ENCODE peak calls at places on chromosomes 13 and 19, in nine cellular contexts. B is ovary; G is neuronal stem cell; Q is AG04450; D is uterus; W is CD4-positive, CD25-positive, alpha-beta regulatory T cell; A is K562; P is GM23248; E is CD8-positive, alpha-beta T cell. X is an unnamed sample.

GRCh38 chr19:35249848-35250711 is 1.3 kb downstream of the LSR start:
- DNase-seq in D (no peak), G (no peak), Q (no peak), P (no peak), A (no peak), W (no peak), B (peak; percentile 28), E (no peak), X (peak; percentile 69)

GRCh38 chr19:10430505-10431253 is 10.3 kb downstream of the PDE4A start:
- DNase-seq in W (no peak), A (peak; percentile 90), G (no peak), P (peak; percentile 81), D (peak; percentile 51), Q (no peak), E (no peak), B (no peak), X (peak; percentile 86)

GRCh38 chr13:29676535-29676934 is 81.0 kb upstream of the SLC7A1 start:
- DNase-seq in Q (no peak), E (no peak), P (peak; percentile 80), W (no peak), B (no peak), G (no peak), A (no peak), D (no peak), X (no peak)

GRCh38 chr13:44125943-44126469 is 246.3 kb downstream of the LACC1 start:
- DNase-seq in D (no peak), A (no peak), G (no peak), E (no peak), Q (peak; percentile 76), B (no peak), W (no peak), P (no peak), X (no peak)

GRCh38 chr13:43446126-43446525 is 340.6 kb downstream of the ENOX1 start:
- DNase-seq in D (no peak), W (no peak), Q (no peak), A (no peak), B (no peak), G (no peak), P (peak; percentile 25), E (no peak), X (no peak)

GRCh38 chr19:44988896-44989563 is 12.2 kb upstream of the RELB start:
- DNase-seq in D (peak; percentile 61), Q (peak; percentile 8), A (peak; percentile 80), G (peak; percentile 21), B (peak; percentile 79), W (peak; percentile 51), P (peak; percentile 87), E (peak; percentile 34), X (peak; percentile 89)

GRCh38 chr13:23754506-23754905 is 134.7 kb downstream of the MIPEP start:
- DNase-seq in A (no peak), E (no peak), B (peak; percentile 53), G (no peak), D (no peak), Q (no peak), P (no peak), W (no peak), X (no peak)

GRCh38 chr19:56091751-56092546 is 29.1 kb downstream of the ZNF787 start:
- DNase-seq in B (no peak), W (no peak), E (no peak), Q (no peak), D (no peak), A (no peak), G (no peak), P (no peak), X (no peak)

GRCh38 chr19:35501684-35502083 is 11.4 kb upstream of the KRTDAP start:
- DNase-seq in E (no peak), Q (no peak), W (no peak), P (peak; percentile 53), G (no peak), B (peak; percentile 54), D (peak; percentile 34), A (no peak), X (no peak)

GRCh38 chr19:46975918-46976782 is 43.5 kb upstream of the NPAS1 start:
- DNase-seq in W (no peak), Q (peak; percentile 73), P (peak; percentile 98), A (no peak), B (peak; percentile 96), G (peak; percentile 59), D (peak; percentile 93), E (no peak), X (peak; percentile 99)

GRCh38 chr13:39297023-39297422 is 258.8 kb downstream of the NHLRC3 start:
- DNase-seq in G (no peak), A (no peak), E (no peak), W (no peak), B (no peak), D (no peak), Q (no peak), P (no peak), X (no peak)

GRCh38 chr13:93244918-93245280 is 18.3 kb downstream of the GPC6 start:
- DNase-seq in W (no peak), P (peak; percentile 89), D (no peak), A (no peak), G (no peak), Q (no peak), E (no peak), B (no peak), X (no peak)

GRCh38 chr13:82654851-82655517 is 1227.3 kb downstream of the SLITRK1 start:
- DNase-seq in B (no peak), E (no peak), A (no peak), P (peak; percentile 77), Q (peak; percentile 56), G (no peak), D (peak; percentile 20), W (no peak), X (peak; percentile 86)

GRCh38 chr13:35995136-35995535 is 136.0 kb downstream of the DCLK1 start:
- DNase-seq in W (no peak), P (peak; percentile 57), G (no peak), D (no peak), A (no peak), E (no peak), B (no peak), Q (no peak), X (no peak)

GRCh38 chr19:55485439-55486011 is 537 bp downstream of the NAT14 start:
- DNase-seq in W (no peak), Q (no peak), D (peak; percentile 40), G (no peak), A (no peak), B (peak; percentile 50), P (peak; percentile 28), E (no peak), X (no peak)

GRCh38 chr19:29662278-29662603 is 3.0 kb upstream of the PLEKHF1 start:
- DNase-seq in B (no peak), Q (no peak), D (no peak), W (no peak), G (no peak), A (no peak), E (no peak), P (no peak), X (no peak)

GRCh38 chr19:29664753-29665214 is 477 bp upstream of the PLEKHF1 start:
- DNase-seq in B (no peak), E (no peak), Q (no peak), W (no peak), P (no peak), D (no peak), G (no peak), A (no peak), X (no peak)

GRCh38 chr19:29660835-29661234 is 4.4 kb upstream of the PLEKHF1 start:
- DNase-seq in B (no peak), G (no peak), A (peak; percentile 53), P (peak; percentile 25), D (no peak), Q (no peak), W (no peak), E (no peak), X (peak; percentile 45)

GRCh38 chr19:29663861-29664752 is 1.2 kb upstream of the PLEKHF1 start:
- DNase-seq in A (peak; percentile 10), Q (no peak), B (no peak), D (no peak), E (no peak), G (no peak), P (peak; percentile 69), W (no peak), X (no peak)

DNA sequence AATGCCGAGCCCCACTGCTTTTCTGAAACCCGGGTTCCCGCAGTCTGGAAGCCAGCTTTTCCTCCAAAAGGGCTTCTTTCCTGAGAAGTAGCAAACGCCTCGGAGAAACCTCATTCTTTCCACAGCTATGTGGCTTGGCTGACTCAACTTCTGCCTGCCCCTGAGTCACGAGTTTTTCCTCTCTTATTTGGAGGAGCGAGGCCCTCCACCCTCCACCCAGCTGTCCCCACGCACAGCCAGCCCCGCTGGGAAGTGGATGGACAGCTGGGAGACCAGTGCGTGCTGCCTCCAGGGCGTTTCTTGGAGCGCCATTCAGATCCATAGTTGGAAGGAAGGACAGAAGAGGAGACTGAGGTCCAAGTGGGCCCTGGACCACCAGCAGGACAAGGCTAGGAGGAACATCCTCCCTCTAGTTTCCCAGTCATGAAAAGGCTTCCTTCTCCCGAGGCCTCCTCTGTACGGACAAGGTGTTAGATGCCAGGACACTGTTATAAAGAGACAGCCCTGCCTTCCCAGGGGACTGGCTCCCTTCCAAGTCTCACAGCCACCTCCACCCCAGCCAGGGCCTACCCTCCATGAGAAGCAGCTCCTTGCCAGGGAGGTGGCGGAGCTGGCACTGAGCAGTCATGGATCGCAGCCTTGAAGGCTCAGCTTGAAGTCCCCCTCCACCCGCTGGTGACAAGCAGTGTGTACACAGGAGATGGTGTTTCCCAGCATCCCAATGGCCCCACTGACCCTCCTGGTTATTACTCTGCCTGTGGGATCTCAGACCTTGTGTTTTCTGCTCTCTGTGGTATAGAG is 2.5 kb upstream of the PLEKHF1 start:
- DNase-seq in P (peak; percentile 99), G (no peak), E (no peak), Q (peak; percentile 85), A (peak; percentile 47), D (peak; percentile 82), B (peak; percentile 75), W (no peak), X (peak; percentile 87)
- H3K4me3 ChIP-seq in P (peak overlapping the region; percentile 69), G (no peak overlapping the region), E (no peak overlapping the region), Q (peak overlapping the region; percentile 20), A (no peak overlapping the region), D (no peak overlapping the region), B (no peak overlapping the region), W (no peak overlapping the region), X (no peak overlapping the region)

GRCh38 chr19:36963262-36963661 is 47.1 kb downstream of the ZNF568 start:
- DNase-seq in A (no peak), P (no peak), D (no peak), Q (no peak), G (no peak), B (no peak), E (no peak), W (no peak), X (no peak)

GRCh38 chr19:36962346-36962745 is 46.2 kb downstream of the ZNF568 start:
- DNase-seq in G (no peak), A (no peak), Q (no peak), B (no peak), P (no peak), W (no peak), D (no peak), E (no peak), X (no peak)
- H3K9me3 ChIP-seq in G (peaks cover 13% of the 10 kb centered on the region), A (no peaks in the 10 kb centered on the region), Q (peaks cover 24% of the 10 kb centered on the region), B (no peaks in the 10 kb centered on the region), P (no peaks in the 10 kb centered on the region), W (peaks cover 20% of the 10 kb centered on the region), D (no peaks in the 10 kb centered on the region), E (no peaks in the 10 kb centered on the region), X (peaks cover 2% of the 10 kb centered on the region)

GRCh38 chr19:33910922-33911321 is 114.3 kb downstream of the KCTD15 start:
- DNase-seq in W (no peak), Q (no peak), G (no peak), A (no peak), B (no peak), P (no peak), E (no peak), D (no peak), X (no peak)
- H3K4me3 ChIP-seq in W (no peak overlapping the region), Q (no peak overlapping the region), G (no peak overlapping the region), A (no peak overlapping the region), B (no peak overlapping the region), P (no peak overlapping the region), E (no peak overlapping the region), D (no peak overlapping the region), X (no peak overlapping the region)

GRCh38 chr19:31553112-31553843 is 204.0 kb upstream of the TSHZ3 start:
- DNase-seq in P (peak; percentile 3), B (peak; percentile 44), D (no peak), G (no peak), E (no peak), A (no peak), Q (no peak), W (no peak), X (no peak)
- H3K9me3 ChIP-seq in P (no peaks in the 10 kb centered on the region), B (no peaks in the 10 kb centered on the region), D (no peaks in the 10 kb centered on the region), G (no peaks in the 10 kb centered on the region), E (no peaks in the 10 kb centered on the region), A (no peaks in the 10 kb centered on the region), Q (no peaks in the 10 kb centered on the region), W (no peaks in the 10 kb centered on the region), X (no peaks in the 10 kb centered on the region)